ENCODE peak calls at places on chromosomes 3 and 15, in five cellular contexts. G, X, L, P and Z are unnamed samples.

GRCh38 chr3:61371123-61371522 is 119.9 kb upstream of the FHIT start:
- DNase-seq in G (no peak), X (peak; percentile 1), L (peak; percentile 3), P (no peak), Z (peak; percentile 27)

GRCh38 chr15:40582726-40583246 is 11.3 kb upstream of the KNL1 start:
- DNase-seq in G (no peak), X (peak; percentile 36), L (no peak), P (no peak), Z (peak; percentile 59)

GRCh38 chr3:65539620-65540019 is 499.1 kb downstream of the MAGI1 start:
- DNase-seq in G (no peak), X (no peak), L (no peak), P (no peak), Z (no peak)

GRCh38 chr15:73822998-73823397 is 50.4 kb upstream of the TBC1D21 start:
- DNase-seq in G (no peak), X (peak; percentile 13), L (peak; percentile 64), P (no peak), Z (peak; percentile 34)

GRCh38 chr3:157608006-157608405 is 104.8 kb upstream of the VEPH1 start:
- DNase-seq in G (no peak), X (no peak), L (no peak), P (no peak), Z (no peak)

GRCh38 chr3:125055913-125056705 is at the start of gene HEG1:
- DNase-seq in G (peak; percentile 58), X (peak; percentile 90), L (peak; percentile 82), P (peak; percentile 56), Z (peak; percentile 59)

GRCh38 chr3:11543948-11544387 is 99.7 kb downstream of the VGLL4 start:
- DNase-seq in G (no peak), X (no peak), L (no peak), P (no peak), Z (no peak)

GRCh38 chr15:82871577-82872484 is 62.4 kb downstream of the WHAMM start:
- DNase-seq in G (no peak), X (no peak), L (no peak), P (no peak), Z (no peak)

GRCh38 chr3:48215466-48215865 is 7.8 kb upstream of the CAMP start:
- DNase-seq in G (no peak), X (no peak), L (peak; percentile 69), P (no peak), Z (no peak)

GRCh38 chr15:45802140-45802539 is 167.3 kb downstream of the SQOR start:
- DNase-seq in G (no peak), X (no peak), L (no peak), P (no peak), Z (peak; percentile 56)

GRCh38 chr3:100150583-100150982 is 36.3 kb upstream of the FILIP1L start:
- DNase-seq in G (no peak), X (peak; percentile 7), L (peak; percentile 58), P (no peak), Z (no peak)

GRCh38 chr3:112647122-112647521 is 6.2 kb upstream of the CCDC80 start:
- DNase-seq in G (no peak), X (peak; percentile 96), L (peak; percentile 94), P (no peak), Z (peak; percentile 91)